ENCODE peak calls at places on chromosomes 16 and 17, in four cellular contexts. One of them, this sample, is unnamed.

GRCh38 chr16:81143921-81144471 is 47.8 kb upstream of the GCSH start:
- DNase-seq in GM23248: no peak
- DNase-seq in PC-9: peak; percentile 98
- DNase-seq in mucosa of descending colon: no peak
- DNase-seq in this sample: no peak

GRCh38 chr17:42188749-42189650 is 3.7 kb upstream of the HCRT start:
- DNase-seq in GM23248: no peak
- DNase-seq in PC-9: no peak
- DNase-seq in mucosa of descending colon: no peak
- DNase-seq in this sample: no peak

GRCh38 chr17:55062921-55063320 is 94.4 kb downstream of the STXBP4 start:
- DNase-seq in GM23248: peak; percentile 58
- DNase-seq in PC-9: peak; percentile 86
- DNase-seq in mucosa of descending colon: no peak
- DNase-seq in this sample: no peak

GRCh38 chr17:40598928-40599627 is 33.8 kb upstream of the CCR7 start:
- DNase-seq in GM23248: no peak
- DNase-seq in PC-9: no peak
- DNase-seq in mucosa of descending colon: no peak
- DNase-seq in this sample: no peak

GRCh38 chr17:16661217-16661616 is 7.6 kb upstream of the ZNF624 start:
- DNase-seq in GM23248: no peak
- DNase-seq in PC-9: no peak
- DNase-seq in mucosa of descending colon: no peak
- DNase-seq in this sample: no peak

GRCh38 chr17:35740997-35741931 is 9.8 kb downstream of the RASL10B start:
- DNase-seq in GM23248: no peak
- DNase-seq in PC-9: no peak
- DNase-seq in mucosa of descending colon: no peak
- DNase-seq in this sample: peak; percentile 87

GRCh38 chr16:79253100-79253631 is 347.4 kb downstream of the MAF start:
- DNase-seq in GM23248: no peak
- DNase-seq in PC-9: no peak
- DNase-seq in mucosa of descending colon: no peak
- DNase-seq in this sample: no peak

GRCh38 chr17:600576-601301 is 113.9 kb downstream of the VPS53 start:
- DNase-seq in GM23248: peak; percentile 65
- DNase-seq in PC-9: no peak
- DNase-seq in mucosa of descending colon: no peak
- DNase-seq in this sample: no peak

GRCh38 chr16:66387817-66388332 is 21.4 kb downstream of the CDH5 start:
- DNase-seq in GM23248: no peak
- DNase-seq in PC-9: no peak
- DNase-seq in mucosa of descending colon: no peak
- DNase-seq in this sample: no peak

GRCh38 chr17:80790981-80791742 is 200.5 kb upstream of the CHMP6 start:
- DNase-seq in GM23248: peak; percentile 24
- DNase-seq in PC-9: no peak
- DNase-seq in mucosa of descending colon: no peak
- DNase-seq in this sample: peak; percentile 16

GRCh38 chr17:66829386-66829864 is 5.5 kb upstream of the CACNG5 start:
- DNase-seq in GM23248: peak; percentile 82
- DNase-seq in PC-9: no peak
- DNase-seq in mucosa of descending colon: no peak
- DNase-seq in this sample: peak; percentile 69

GRCh38 chr16:7763111-7763510 is 430.5 kb downstream of the RBFOX1 start:
- DNase-seq in GM23248: no peak
- DNase-seq in PC-9: no peak
- DNase-seq in mucosa of descending colon: no peak
- DNase-seq in this sample: no peak

GRCh38 chr17:56933868-56934267 is 20.0 kb upstream of the TRIM25 start:
- DNase-seq in GM23248: no peak
- DNase-seq in PC-9: no peak
- DNase-seq in mucosa of descending colon: no peak
- DNase-seq in this sample: no peak